ENCODE peak calls at places on chromosome 12, in eight cellular contexts. C is AG04450, V is OCI-LY7, L is ovary, N is uterus, F is left lung, B is right cardiac atrium, A is fibroblast of the aortic adventitia. M is an unnamed sample.
A peak's percentile ranks its signal among the peaks of the same experiment; 100 is the strongest.

GRCh38 chr12:124776126-124776513 is 87.5 kb downstream of the SCARB1 start:
- DNase-seq in B (no peak), L (no peak), A (no peak), F (no peak), C (no peak), V (no peak), N (no peak), M (no peak)

GRCh38 chr12:49946497-49946896 is 4.0 kb upstream of the AQP2 start:
- DNase-seq in V (no peak), B (no peak), A (no peak), L (no peak), N (no peak), F (no peak), C (no peak), M (no peak)

GRCh38 chr12:59075141-59075540 is 154.8 kb upstream of the LRIG3 start:
- DNase-seq in F (no peak), N (no peak), C (no peak), V (no peak), B (no peak), L (no peak), A (no peak), M (no peak)

GRCh38 chr12:132171293-132171967 is 27.2 kb downstream of the NOC4L start:
- DNase-seq in L (peak; percentile 12), C (no peak), V (no peak), F (no peak), N (no peak), A (no peak), B (no peak), M (no peak)

GRCh38 chr12:72586456-72586855 is 314.3 kb downstream of the TRHDE start:
- DNase-seq in V (no peak), N (no peak), F (no peak), A (no peak), L (no peak), B (no peak), C (no peak), M (no peak)

GRCh38 chr12:49636979-49637378 is 13.6 kb downstream of the PRPF40B start:
- DNase-seq in N (peak; percentile 75), L (peak; percentile 69), F (peak; percentile 46), V (peak; percentile 84), B (peak; percentile 70), C (peak; percentile 39), A (peak; percentile 77), M (peak; percentile 69)

GRCh38 chr12:120826335-120826734 is 77.8 kb downstream of the SPPL3 start:
- DNase-seq in B (no peak), N (no peak), C (no peak), V (no peak), F (no peak), A (no peak), L (no peak), M (no peak)

GRCh38 chr12:106284294-106285105 is 18.0 kb upstream of the TCP11L2 start:
- DNase-seq in L (no peak), N (no peak), F (no peak), B (peak; percentile 47), C (no peak), A (no peak), V (no peak), M (no peak)

GRCh38 chr12:44317651-44318126 is 481.8 kb downstream of the TMEM117 start:
- DNase-seq in B (no peak), F (no peak), N (no peak), V (peak; percentile 24), L (no peak), A (peak; percentile 15), C (peak; percentile 3), M (peak; percentile 19)

GRCh38 chr12:12810507-12811143 is 2.5 kb upstream of the DDX47 start:
- DNase-seq in N (no peak), A (no peak), F (no peak), B (no peak), C (no peak), L (no peak), V (no peak), M (no peak)

GRCh38 chr12:56803750-56804149 is 40.6 kb downstream of the HSD17B6 start:
- DNase-seq in C (no peak), L (no peak), B (no peak), N (no peak), V (no peak), F (no peak), A (peak; percentile 1), M (no peak)

GRCh38 chr12:108365324-108365723 is 26.2 kb upstream of the CMKLR1 start:
- DNase-seq in L (no peak), V (no peak), A (no peak), F (no peak), N (no peak), B (no peak), C (no peak), M (no peak)

GRCh38 chr12:65881965-65882413 is 57.7 kb downstream of the HMGA2 start:
- DNase-seq in N (peak; percentile 77), C (no peak), B (peak; percentile 95), L (peak; percentile 85), V (no peak), F (peak; percentile 68), A (peak; percentile 96), M (no peak)

GRCh38 chr12:122265433-122265832 is 861 bp downstream of the VPS33A start:
- DNase-seq in F (no peak), V (peak; percentile 12), N (no peak), A (no peak), B (no peak), C (no peak), L (no peak), M (no peak)
- H3K4me3 ChIP-seq in F (peak overlapping the region; percentile 88), V (peak overlapping the region; percentile 93), N (peak overlapping the region; percentile 81), A (peak overlapping the region; percentile 97), B (peak overlapping the region; percentile 49), C (peak overlapping the region; percentile 93), L (peak overlapping the region; percentile 89), M (peak overlapping the region; percentile 93)

GRCh38 chr12:47700263-47700662 is 5.6 kb downstream of the RPAP3 start:
- DNase-seq in F (no peak), N (no peak), L (no peak), C (no peak), V (no peak), A (no peak), B (no peak), M (no peak)

GRCh38 chr12:47698631-47699030 is 7.2 kb downstream of the RPAP3 start:
- DNase-seq in C (no peak), B (no peak), L (no peak), V (no peak), F (no peak), A (no peak), N (no peak), M (no peak)

GRCh38 chr12:47698055-47698454 is 7.8 kb downstream of the RPAP3 start:
- DNase-seq in F (no peak), B (no peak), A (no peak), N (no peak), L (no peak), C (no peak), V (no peak), M (no peak)
- H3K4me3 ChIP-seq in F (no peak overlapping the region), B (no peak overlapping the region), A (no peak overlapping the region), N (no peak overlapping the region), L (no peak overlapping the region), C (no peak overlapping the region), V (no peak overlapping the region), M (no peak overlapping the region)

GRCh38 chr12:7162691-7163114 is 26.8 kb upstream of the PEX5 start:
- DNase-seq in N (no peak), A (peak; percentile 11), L (no peak), C (no peak), F (no peak), V (no peak), B (no peak), M (peak; percentile 11)
- H3K4me3 ChIP-seq in N (no peak overlapping the region), A (no peak overlapping the region), L (no peak overlapping the region), C (no peak overlapping the region), F (no peak overlapping the region), V (no peak overlapping the region), B (no peak overlapping the region), M (no peak overlapping the region)

GRCh38 chr12:31363416-31363809 is 37.5 kb upstream of the SINHCAF start:
- DNase-seq in N (no peak), F (no peak), V (peak; percentile 27), B (no peak), C (no peak), A (no peak), L (no peak), M (no peak)

GRCh38 chr12:31362759-31363415 is 36.9 kb upstream of the SINHCAF start:
- DNase-seq in F (no peak), L (no peak), A (no peak), N (no peak), B (peak; percentile 47), V (peak; percentile 79), C (no peak), M (peak; percentile 36)

GRCh38 chr12:31363826-31364225 is 37.9 kb upstream of the SINHCAF start:
- DNase-seq in N (no peak), A (no peak), L (no peak), V (no peak), F (no peak), C (no peak), B (no peak), M (no peak)

GRCh38 chr12:31361730-31362114 is 35.8 kb upstream of the SINHCAF start:
- DNase-seq in C (no peak), A (no peak), N (no peak), B (no peak), F (no peak), V (no peak), L (no peak), M (no peak)

DNA sequence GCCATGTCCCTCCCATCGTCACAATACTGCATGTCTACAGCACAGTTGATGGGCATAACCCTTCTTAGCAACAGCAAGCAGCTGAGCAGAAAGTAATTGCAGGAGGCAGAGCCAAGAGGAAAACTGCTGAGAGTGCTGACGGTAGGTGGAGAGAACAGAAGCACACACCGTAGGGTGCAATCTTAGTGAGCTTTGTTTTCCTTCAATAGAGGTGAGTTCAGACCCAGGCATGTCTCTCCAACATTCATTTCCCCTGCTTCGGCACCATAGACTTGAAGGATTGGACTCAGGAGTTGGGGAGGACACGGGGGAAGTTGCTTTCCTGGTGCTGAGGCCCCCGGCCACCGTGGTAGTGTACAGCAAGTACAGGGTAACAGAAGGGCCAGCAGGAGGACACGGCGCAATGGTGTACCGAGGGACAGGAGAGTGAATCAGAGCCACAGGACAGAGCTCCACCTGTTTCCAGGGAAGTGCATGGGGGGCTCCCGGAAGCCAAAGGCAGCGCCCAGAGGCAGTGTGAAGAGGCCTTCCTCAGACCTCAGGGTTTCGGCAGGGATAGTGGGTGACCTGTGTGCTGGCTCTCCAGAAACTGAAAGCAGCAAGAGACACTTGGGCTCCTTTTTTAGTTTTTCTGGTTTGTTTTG is 36.3 kb upstream of the SINHCAF start:
- DNase-seq in N (no peak), B (no peak), A (no peak), V (peak; percentile 17), C (no peak), F (no peak), L (no peak), M (peak; percentile 11)
- H3K4me3 ChIP-seq in N (no peak overlapping the region), B (no peak overlapping the region), A (no peak overlapping the region), V (peak overlapping the region; percentile 13), C (no peak overlapping the region), F (no peak overlapping the region), L (no peak overlapping the region), M (no peak overlapping the region)

DNA sequence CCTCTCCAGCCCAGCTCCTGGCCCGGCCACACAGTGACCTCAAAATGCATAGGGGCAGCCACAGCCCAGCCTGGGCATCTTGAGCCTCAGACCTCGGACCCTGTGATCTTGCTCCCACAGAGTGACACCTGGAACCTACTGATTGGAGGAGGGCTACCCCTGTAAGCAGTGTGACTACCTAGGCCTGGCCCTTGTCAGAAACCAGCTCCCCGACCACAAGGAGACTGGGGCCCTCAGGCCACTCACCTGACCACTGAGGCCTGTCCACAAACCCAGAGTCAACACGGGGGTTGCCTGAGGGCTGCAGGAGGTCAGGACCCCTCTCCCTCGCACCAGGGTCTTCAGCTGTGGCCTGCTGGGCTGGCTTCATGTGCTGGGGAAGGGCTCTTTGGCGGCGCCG is 9.0 kb downstream of the ANHX start:
- DNase-seq in N (no peak), F (no peak), B (no peak), V (no peak), A (no peak), L (no peak), C (no peak), M (no peak)
- H3K4me3 ChIP-seq in N (no peak overlapping the region), F (no peak overlapping the region), B (no peak overlapping the region), V (no peak overlapping the region), A (no peak overlapping the region), L (no peak overlapping the region), C (no peak overlapping the region), M (no peak overlapping the region)

M was measured in Jurkat, Clone E6-1.